ENCODE peak calls at places on chromosomes 2 and 18, in eight cellular contexts. I is PC-9; Z is tibial artery; X is transverse colon; A is CD8-positive, alpha-beta T cell; T is upper lobe of left lung; J is effector memory CD4-positive, alpha-beta T cell; N is aorta. H is an unnamed sample. For H3K4me1 and H3K36me3, the result is how much of the 10 kb centered on the place peaks cover.

GRCh38 chr2:26169226-26169625 is 3.7 kb upstream of the GAREM2 start:
- DNase-seq in I (no peak), A (no peak), Z (peak), N (no peak), X (no peak), T (no peak), J (no peak), H (no peak)

GRCh38 chr2:196427996-196428634 is 211.4 kb upstream of the CCDC150 start:
- DNase-seq in Z (no peak), I (no peak), A (no peak), T (no peak), N (no peak), J (no peak), X (no peak), H (no peak)

GRCh38 chr2:35428548-35428947 is 927.0 kb upstream of the CRIM1 start:
- DNase-seq in J (no peak), I (no peak), Z (no peak), A (no peak), N (no peak), T (no peak), X (peak), H (no peak)

GRCh38 chr2:185316383-185316782 is 422.2 kb upstream of the FSIP2 start:
- DNase-seq in A (no peak), N (no peak), T (no peak), Z (no peak), I (no peak), J (no peak), X (no peak), H (no peak)

GRCh38 chr2:50769416-50769815 is 262.5 kb downstream of the NRXN1 start:
- DNase-seq in A (no peak), N (no peak), X (no peak), J (no peak), Z (no peak), I (no peak), T (no peak), H (no peak)

GRCh38 chr2:1492696-1493095 is 79.4 kb downstream of the TPO start:
- DNase-seq in J (no peak), I (no peak), Z (peak), N (no peak), T (no peak), A (no peak), X (no peak), H (no peak)

GRCh38 chr2:39335930-39336329 is 92.2 kb upstream of the CDKL4 start:
- DNase-seq in N (no peak), J (no peak), T (no peak), A (no peak), X (no peak), Z (no peak), I (no peak), H (no peak)

GRCh38 chr2:184369307-184369706 is 229.0 kb upstream of the ZNF804A start:
- DNase-seq in T (no peak), J (no peak), Z (no peak), I (no peak), X (no peak), A (no peak), N (no peak), H (no peak)

GRCh38 chr18:29361843-29362242 is 1184.9 kb upstream of the CDH2 start:
- DNase-seq in Z (no peak), J (no peak), N (no peak), T (peak), X (no peak), I (no peak), A (no peak), H (no peak)

GRCh38 chr18:76487782-76488181 is 7.3 kb downstream of the ZNF516 start:
- DNase-seq in I (no peak), X (no peak), Z (peak), T (no peak), A (no peak), J (no peak), N (no peak), H (no peak)

GRCh38 chr2:196274387-196274809 is 103.0 kb upstream of the STK17B start:
- DNase-seq in J (no peak), I (no peak), T (no peak), A (peak), X (peak), N (no peak), Z (no peak), H (no peak)

GRCh38 chr18:10064267-10064666 is 150.5 kb downstream of the VAPA start:
- DNase-seq in Z (no peak), I (no peak), A (no peak), T (no peak), J (no peak), N (no peak), X (no peak), H (no peak)

GRCh38 chr18:77733292-77733903 is 483.8 kb downstream of the GALR1 start:
- DNase-seq in J (no peak), T (no peak), A (no peak), X (no peak), I (no peak), N (no peak), Z (no peak), H (no peak)

GRCh38 chr2:54149623-54150501 is 34.4 kb downstream of the ACYP2 start:
- DNase-seq in J (no peak), N (no peak), I (no peak), T (no peak), Z (no peak), X (no peak), A (no peak), H (no peak)

GRCh38 chr18:54134053-54134452 is 90.4 kb downstream of the MBD2 start:
- DNase-seq in N (no peak), T (no peak), J (no peak), X (no peak), I (no peak), Z (no peak), A (no peak), H (no peak)

GRCh38 chr18:12257996-12258718 is 4.0 kb downstream of the CIDEA start:
- DNase-seq in T (peak), Z (no peak), N (no peak), X (no peak), J (no peak), A (no peak), I (peak), H (no peak)

GRCh38 chr2:137178955-137179377 is 413.6 kb downstream of the THSD7B start:
- DNase-seq in A (no peak), N (no peak), Z (no peak), I (no peak), T (no peak), X (no peak), J (no peak), H (no peak)

GRCh38 chr18:44917184-44917864 is 236.6 kb downstream of the SETBP1 start:
- DNase-seq in I (no peak), A (no peak), Z (no peak), J (no peak), N (no peak), X (no peak), T (no peak), H (no peak)

GRCh38 chr2:240129311-240129710 is 6.8 kb downstream of the COPS9 start:
- DNase-seq in X (no peak), J (no peak), N (peak), I (no peak), T (no peak), A (no peak), Z (peak), H (no peak)

GRCh38 chr2:154130821-154131220 is 259.1 kb downstream of the GALNT13 start:
- DNase-seq in I (no peak), A (no peak), X (no peak), Z (no peak), T (no peak), J (no peak), N (no peak), H (no peak)

GRCh38 chr18:72965616-72966015 is 97.8 kb upstream of the NETO1 start:
- DNase-seq in T (no peak), Z (no peak), N (no peak), J (no peak), I (no peak), A (no peak), X (no peak), H (no peak)

GRCh38 chr2:133655565-133656113 is 87.4 kb upstream of the NCKAP5 start:
- DNase-seq in J (no peak), A (no peak), I (no peak), N (no peak), X (no peak), T (no peak), Z (no peak), H (no peak)

GRCh38 chr2:86001326-86001725 is 104.4 kb downstream of the POLR1A start:
- DNase-seq in J (no peak), T (no peak), A (no peak), N (no peak), I (no peak), Z (peak), X (no peak), H (no peak)

GRCh38 chr2:134583462-134583861 is 135.3 kb downstream of the TMEM163 start:
- DNase-seq in I (no peak), X (no peak), Z (no peak), T (no peak), N (no peak), A (no peak), J (no peak), H (no peak)

DNA sequence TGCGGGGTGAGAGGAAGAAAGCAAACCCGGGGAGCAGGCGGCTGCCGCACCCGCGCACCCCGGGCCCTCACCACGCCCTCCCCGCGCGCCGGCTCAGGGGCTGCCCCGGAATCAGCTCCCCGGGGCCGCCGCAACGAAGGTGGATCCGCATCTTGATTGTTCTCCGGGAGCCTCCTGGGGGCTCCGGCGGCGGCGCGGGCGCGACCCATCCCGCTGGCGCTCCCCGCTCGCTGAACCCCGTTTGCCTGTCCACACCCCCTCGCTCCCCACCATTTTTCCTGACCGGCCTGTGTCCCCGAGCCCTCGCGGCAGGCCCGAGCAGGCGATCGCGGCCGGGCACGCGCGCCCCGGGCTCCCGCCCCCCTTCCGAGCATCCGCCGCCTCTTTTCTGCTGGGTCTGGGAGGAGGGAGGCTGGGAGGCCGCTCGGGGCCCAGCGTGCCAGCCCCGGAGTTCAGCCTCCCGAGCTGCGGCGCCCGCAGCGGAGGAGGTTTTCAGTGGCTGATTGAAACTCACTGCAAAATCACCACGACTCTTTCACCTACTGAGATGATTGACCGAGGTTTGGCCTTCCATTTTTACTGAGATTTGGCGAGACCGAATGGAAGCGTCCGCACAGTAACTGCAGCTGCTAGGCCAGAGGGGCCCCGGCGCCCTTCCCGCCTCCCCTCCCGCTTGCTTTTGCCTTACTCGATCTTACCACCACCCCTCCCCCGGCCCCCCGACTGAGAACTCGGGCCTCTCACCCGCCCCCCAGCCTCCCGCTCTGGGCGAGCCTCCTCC is 4.7 kb downstream of the SOX11 start:
- DNase-seq in Z (no peak), J (no peak), N (no peak), T (peak), I (no peak), A (no peak), X (no peak), H (no peak)
- H3K4me3 ChIP-seq in Z (peak), J (no peak), N (peak), T (peak), I (no peak), A (no peak), X (peak), H (no peak)

GRCh38 chr2:159091981-159092380 is 123.5 kb downstream of the TANC1 start:
- DNase-seq in T (no peak), X (peak), A (peak), I (no peak), J (no peak), N (no peak), Z (no peak), H (no peak)
- H3K4me1 ChIP-seq in T (half or more), X (half or more), A (under half), I (under half), J (under half), N (under half), Z (under half), H (under half)

GRCh38 chr2:61252031-61252430 is 90.0 kb downstream of the C2orf74 start:
- DNase-seq in T (no peak), J (no peak), N (no peak), I (no peak), A (no peak), X (no peak), Z (no peak), H (no peak)

GRCh38 chr2:61253136-61253535 is 91.1 kb downstream of the C2orf74 start:
- DNase-seq in X (no peak), I (no peak), J (no peak), T (no peak), Z (no peak), A (no peak), N (no peak), H (no peak)

GRCh38 chr2:61244694-61245093 is 82.7 kb downstream of the C2orf74 start:
- DNase-seq in I (no peak), X (no peak), A (no peak), Z (no peak), J (no peak), T (no peak), N (no peak), H (no peak)

GRCh38 chr2:61247204-61247812 is 85.3 kb downstream of the C2orf74 start:
- DNase-seq in I (no peak), Z (no peak), T (no peak), X (no peak), A (no peak), N (no peak), J (no peak), H (no peak)

DNA sequence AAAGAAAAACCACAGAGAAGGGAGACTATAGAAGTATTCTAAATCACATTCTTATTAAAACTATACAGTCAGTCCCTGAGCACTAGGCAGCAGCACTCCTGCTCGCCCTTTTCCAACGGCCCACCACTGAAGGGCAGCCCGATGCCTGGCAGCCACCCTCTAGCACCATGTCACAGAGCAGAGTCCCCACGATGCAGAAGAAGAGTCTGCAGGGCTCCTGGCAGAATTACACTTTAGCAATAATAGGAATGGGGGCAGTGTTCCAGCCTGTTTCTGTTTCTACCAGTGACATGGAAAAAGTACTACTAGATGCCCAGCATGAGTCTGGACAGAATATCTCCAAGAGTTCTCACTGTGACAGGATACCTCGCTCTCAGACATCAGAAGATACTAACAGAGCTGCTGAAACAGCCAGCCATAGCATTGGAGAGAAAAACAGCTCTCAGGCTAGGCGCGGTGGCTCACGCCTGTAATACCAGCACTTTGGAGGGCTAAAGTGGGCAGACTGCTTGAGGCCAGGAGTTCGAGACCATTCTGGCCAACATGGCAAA is 87.6 kb downstream of the C2orf74 start:
- DNase-seq in X (no peak), N (no peak), T (no peak), Z (no peak), J (no peak), A (no peak), I (no peak), H (no peak)
- H3K36me3 ChIP-seq in X (under half), N (under half), T (under half), Z (half or more), J (under half), A (under half), I (under half), H (under half)

DNA sequence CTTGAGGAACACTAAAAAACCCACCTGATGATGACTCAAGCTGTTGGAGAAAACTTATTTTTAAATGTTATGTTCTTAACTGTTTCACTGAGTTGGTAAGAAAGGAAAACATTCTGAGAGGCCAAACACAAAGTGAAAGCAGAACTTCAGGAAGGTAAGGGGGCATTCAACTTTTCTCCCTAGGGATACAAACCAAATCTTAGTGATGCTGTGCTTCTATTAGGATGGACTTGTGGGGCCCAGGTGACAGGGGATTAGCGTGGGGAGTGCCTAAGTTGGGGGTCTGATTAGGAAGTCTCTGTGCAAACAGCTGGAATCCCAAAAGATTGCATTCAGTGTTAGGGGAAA is 18.4 kb downstream of the PDCL3 start:
- DNase-seq in A (no peak), T (no peak), Z (no peak), X (no peak), J (no peak), N (no peak), I (no peak), H (no peak)
- H3K4me3 ChIP-seq in A (peak), T (no peak), Z (no peak), X (no peak), J (peak), N (no peak), I (no peak), H (no peak)

GRCh38 chr2:207135340-207135739 is 30.4 kb downstream of the KLF7 start:
- DNase-seq in T (no peak), X (no peak), J (no peak), A (no peak), Z (no peak), I (peak), N (no peak), H (no peak)
- H3K4me1 ChIP-seq in T (half or more), X (under half), J (under half), A (under half), Z (under half), I (under half), N (under half), H (under half)

DNA sequence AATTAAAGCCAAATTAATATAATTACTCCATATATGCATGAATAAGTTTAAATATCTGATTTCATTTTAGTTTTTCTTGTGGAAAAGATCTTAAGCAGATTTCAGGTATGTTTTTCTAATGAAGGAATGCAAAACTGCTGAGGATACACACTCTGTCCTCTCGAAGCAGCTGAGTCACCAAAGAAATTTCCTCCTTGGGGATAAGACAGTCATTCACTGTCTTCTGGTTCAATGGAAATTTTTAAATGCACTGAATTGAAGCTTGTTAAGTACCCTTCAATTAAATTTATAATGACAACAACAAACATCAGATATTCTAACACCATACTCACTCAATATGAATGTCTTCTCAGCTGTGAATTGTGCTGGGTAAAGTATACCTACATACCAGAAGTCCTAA is 101.5 kb upstream of the DNER start:
- DNase-seq in N (no peak), A (no peak), I (peak), X (no peak), T (no peak), J (no peak), Z (no peak), H (no peak)
- H3K36me3 ChIP-seq in N (under half), A (under half), I (half or more), X (under half), T (under half), J (under half), Z (under half), H (under half)

GRCh38 chr2:139271879-139272278 is 491.7 kb upstream of the NXPH2 start:
- DNase-seq in J (no peak), T (no peak), N (no peak), Z (no peak), A (no peak), X (no peak), I (no peak), H (no peak)

DNA sequence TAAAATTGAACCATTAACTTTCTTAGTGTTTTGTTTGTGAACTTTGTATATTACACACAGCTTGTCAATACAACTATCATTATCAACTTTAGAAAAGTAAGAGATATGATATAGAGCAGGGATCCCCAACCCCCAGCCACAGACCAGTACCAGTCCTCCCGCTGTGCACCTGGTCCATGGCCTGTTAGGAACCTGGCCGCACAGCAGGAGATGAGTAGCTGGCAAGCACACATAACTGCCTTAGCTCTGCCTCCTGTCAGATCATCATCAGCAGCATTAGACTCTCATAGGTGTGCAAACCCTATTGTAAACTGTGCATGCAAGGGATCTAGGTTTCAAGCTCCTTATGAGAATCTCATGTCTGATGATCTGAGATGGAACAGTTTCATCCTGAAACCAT is 491.0 kb upstream of the NXPH2 start:
- DNase-seq in T (no peak), X (no peak), N (no peak), I (no peak), A (no peak), J (no peak), Z (no peak), H (no peak)
- H3K4me3 ChIP-seq in T (no peak), X (no peak), N (no peak), I (no peak), A (no peak), J (no peak), Z (no peak), H (no peak)

DNA sequence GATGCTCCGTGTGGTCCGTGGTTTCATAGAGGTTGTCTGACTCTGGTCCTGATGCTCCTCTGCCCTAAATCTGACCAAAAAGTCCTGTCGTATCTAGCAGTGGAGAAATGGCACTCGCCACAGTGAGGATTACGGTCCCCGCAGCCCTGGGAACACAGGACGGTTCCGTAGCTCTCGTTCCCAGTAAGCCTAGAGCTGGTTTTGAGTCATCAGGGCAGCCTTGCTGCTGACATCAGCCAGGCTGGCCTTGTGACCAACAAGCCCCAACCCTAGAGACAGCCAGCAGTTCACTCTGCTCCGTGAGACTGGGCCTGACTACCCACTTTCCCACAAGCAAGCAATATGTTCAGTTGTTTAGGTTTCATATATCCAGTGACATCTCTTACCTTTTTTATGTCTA is 26.6 kb downstream of the FAM228A start:
- DNase-seq in I (no peak), X (no peak), A (no peak), Z (no peak), T (peak), N (no peak), J (no peak), H (no peak)
- H3K4me1 ChIP-seq in I (under half), X (under half), A (under half), Z (under half), T (under half), N (under half), J (under half), H (under half)